ENCODE peak calls at places on chromosomes 3 and 15, in four cellular contexts. W, J, N and M are unnamed samples.

GRCh38 chr15:89958107-89958805 is 42.9 kb upstream of the ZNF710 start:
- DNase-seq in W (no peak), J (no peak), N (peak), M (no peak)

GRCh38 chr3:100891033-100891432 is 102.2 kb downstream of the ABI3BP start:
- DNase-seq in W (no peak), J (no peak), N (no peak), M (no peak)

GRCh38 chr3:56190906-56191305 is 277.4 kb downstream of the ERC2 start:
- DNase-seq in W (no peak), J (no peak), N (no peak), M (no peak)

GRCh38 chr3:46947981-46948791 is 28.4 kb downstream of the CCDC12 start:
- DNase-seq in W (peak), J (peak), N (peak), M (no peak)

GRCh38 chr15:80871801-80872327 is 92.7 kb downstream of the CEMIP start:
- DNase-seq in W (no peak), J (no peak), N (no peak), M (no peak)

GRCh38 chr3:175940881-175941280 is 1081.7 kb downstream of the NAALADL2 start:
- DNase-seq in W (no peak), J (no peak), N (peak), M (no peak)

GRCh38 chr3:98784666-98785600 is 21.8 kb downstream of the ST3GAL6 start:
- DNase-seq in W (no peak), J (no peak), N (peak), M (no peak)

GRCh38 chr3:186021673-186022362 is 84.0 kb upstream of the TRA2B start:
- DNase-seq in W (no peak), J (no peak), N (no peak), M (peak)

GRCh38 chr3:190512666-190513065 is 1.2 kb upstream of the IL1RAP start:
- DNase-seq in W (no peak), J (no peak), N (no peak), M (no peak)

GRCh38 chr3:176950743-176951142 is 246.5 kb downstream of the TBL1XR1 start:
- DNase-seq in W (no peak), J (no peak), N (no peak), M (peak)

GRCh38 chr3:47421741-47422649 is 41.2 kb downstream of the PTPN23 start:
- DNase-seq in W (no peak), J (no peak), N (no peak), M (no peak)

GRCh38 chr3:188749010-188749617 is 422.7 kb upstream of the TPRG1 start:
- DNase-seq in W (peak), J (peak), N (no peak), M (peak)

GRCh38 chr3:63343674-63344073 is 65.6 kb downstream of the SYNPR start:
- DNase-seq in W (peak), J (peak), N (peak), M (peak)

GRCh38 chr15:40793216-40793989 is 13.5 kb upstream of the ZFYVE19 start:
- DNase-seq in W (peak), J (no peak), N (peak), M (peak)

GRCh38 chr3:15631426-15632211 is 30.1 kb downstream of the BTD start:
- DNase-seq in W (no peak), J (peak), N (no peak), M (no peak)

GRCh38 chr15:70142322-70143191 is 44.8 kb upstream of the TLE3 start:
- DNase-seq in W (no peak), J (no peak), N (no peak), M (no peak)

GRCh38 chr15:75785771-75786563 is 57.3 kb upstream of the UBE2Q2 start:
- DNase-seq in W (no peak), J (peak), N (peak), M (no peak)

GRCh38 chr15:92958105-92958504 is 58.0 kb downstream of the CHD2 start:
- DNase-seq in W (no peak), J (no peak), N (no peak), M (no peak)

GRCh38 chr3:165523801-165524200 is 313.4 kb downstream of the BCHE start:
- DNase-seq in W (no peak), J (no peak), N (no peak), M (no peak)

GRCh38 chr3:99256788-99257187 is 355.3 kb upstream of the DCBLD2 start:
- DNase-seq in W (no peak), J (no peak), N (no peak), M (no peak)

GRCh38 chr3:29374255-29374654 is 93.4 kb downstream of the RBMS3 start:
- DNase-seq in W (no peak), J (no peak), N (no peak), M (no peak)

GRCh38 chr3:77039606-77040553 is at the start of gene ROBO2:
- DNase-seq in W (no peak), J (peak), N (no peak), M (no peak)

GRCh38 chr15:52784799-52785671 is 5.1 kb downstream of the ONECUT1 start:
- DNase-seq in W (no peak), J (no peak), N (peak), M (no peak)

GRCh38 chr3:170751083-170751893 is 118.7 kb downstream of the RPL22L1 start:
- DNase-seq in W (peak), J (no peak), N (no peak), M (peak)

GRCh38 chr15:48388017-48388936 is 57.0 kb downstream of the DUT start:
- DNase-seq in W (no peak), J (no peak), N (no peak), M (no peak)

GRCh38 chr3:196268270-196269163 is 19.0 kb downstream of the PCYT1A start:
- DNase-seq in W (no peak), J (peak), N (no peak), M (no peak)

DNA sequence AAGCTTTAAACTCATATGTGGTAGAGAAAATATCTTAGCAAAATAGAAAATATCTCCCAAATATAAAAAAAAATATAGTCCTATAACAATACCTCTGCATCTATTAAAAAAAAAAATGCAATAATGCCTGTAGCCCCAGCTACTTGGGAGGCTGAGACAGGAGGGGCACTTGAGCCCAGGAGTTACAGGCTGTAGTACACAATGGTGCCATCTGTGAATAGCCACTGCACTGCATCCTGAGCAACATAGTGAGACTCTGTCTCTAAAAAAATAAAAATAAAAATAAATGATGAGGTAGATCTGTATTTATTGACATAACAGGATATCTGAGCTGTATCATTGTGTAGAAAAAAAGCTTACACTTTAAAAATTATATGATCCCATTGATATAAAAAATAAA is 70.4 kb downstream of the PFN2 start:
- DNase-seq in W (no peak), J (no peak), N (no peak), M (no peak)
- TF ChIP-seq TCF7L2 in W (no peak), J (no peak), N (no peak), M (no peak)

DNA sequence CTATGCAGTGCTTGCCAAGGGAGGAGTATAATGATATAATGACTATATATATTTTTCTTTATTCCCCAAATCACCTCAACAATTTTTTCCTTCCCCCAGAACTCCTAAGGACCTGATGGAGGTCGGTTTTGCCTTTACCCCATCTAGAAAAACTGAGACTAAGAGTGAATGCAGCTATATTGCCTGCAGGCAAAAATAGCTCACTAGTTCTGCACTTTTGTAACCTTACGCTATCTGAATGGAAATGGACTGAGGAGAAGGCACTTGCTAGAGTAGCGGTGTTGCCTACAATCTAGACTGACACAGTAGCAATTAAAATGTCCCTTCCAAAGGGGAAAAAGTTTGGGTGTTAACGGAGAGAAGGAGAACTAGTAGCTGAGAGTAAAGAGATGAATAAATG is 379.5 kb upstream of the SEMA6D start:
- DNase-seq in W (no peak), J (no peak), N (no peak), M (no peak)
- TF ChIP-seq TCF7L2 in W (no peak), J (no peak), N (no peak), M (no peak)

GRCh38 chr3:20190991-20191390 is 5.0 kb upstream of the SGO1 start:
- DNase-seq in W (no peak), J (no peak), N (no peak), M (no peak)
- TF ChIP-seq TCF7L2 in W (no peak), J (no peak), N (no peak), M (no peak)

GRCh38 chr15:64808785-64809453 is 16.5 kb downstream of the PIF1 start:
- DNase-seq in W (no peak), J (no peak), N (no peak), M (no peak)

GRCh38 chr15:64813075-64813474 is 12.4 kb downstream of the PIF1 start:
- DNase-seq in W (no peak), J (no peak), N (peak), M (no peak)

GRCh38 chr15:64809649-64810498 is 15.6 kb downstream of the PIF1 start:
- DNase-seq in W (peak), J (peak), N (peak), M (no peak)

GRCh38 chr15:64807751-64808222 is 17.7 kb downstream of the PIF1 start:
- DNase-seq in W (no peak), J (no peak), N (no peak), M (no peak)

DNA sequence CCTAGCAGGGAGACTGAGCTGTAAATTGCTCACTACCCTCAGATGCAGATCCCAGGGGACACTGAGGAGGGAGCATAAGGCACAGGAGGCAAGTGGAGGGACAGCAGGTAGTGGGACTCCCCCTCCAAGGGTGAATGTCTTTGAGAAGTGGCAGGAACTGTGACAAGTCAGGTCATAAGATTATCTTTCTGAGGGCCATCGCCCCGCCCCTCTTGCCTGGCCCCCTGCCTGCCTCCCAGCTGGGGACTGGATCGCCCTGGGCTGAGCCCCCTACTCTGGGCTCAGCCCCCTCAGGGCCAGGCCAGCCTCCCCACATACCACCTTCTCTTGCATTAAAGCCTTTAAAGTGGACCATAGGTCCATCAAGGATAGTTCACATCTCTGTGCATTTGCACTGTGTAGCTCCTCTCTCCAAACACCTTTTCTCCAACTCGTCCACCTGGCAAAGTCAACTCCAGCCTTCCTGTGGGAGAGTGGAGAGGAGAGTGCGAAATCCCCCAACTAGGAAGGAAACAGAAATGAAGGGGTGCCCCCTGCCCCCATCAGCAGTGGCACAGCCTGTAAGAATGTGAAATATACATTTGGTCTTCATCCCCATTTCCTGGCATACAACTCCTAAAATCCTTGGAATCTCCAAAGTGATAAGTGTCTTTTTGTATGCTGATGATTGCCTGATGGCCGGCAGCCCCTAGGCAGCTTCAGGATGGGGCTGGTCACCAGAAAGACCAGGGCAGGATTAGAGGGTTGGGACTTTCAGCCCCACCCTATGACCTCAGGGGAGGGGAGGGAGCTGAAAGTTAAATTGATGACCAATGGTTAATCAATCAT is 14.7 kb downstream of the PIF1 start:
- DNase-seq in W (no peak), J (no peak), N (no peak), M (no peak)
- TF ChIP-seq TCF7L2 in W (no peak), J (no peak), N (no peak), M (no peak)